ENCODE peak calls at places on chromosomes 16 and 17, in eight cellular contexts. One of them, this sample, is unnamed. For H3K4me1, the result is how much of the 10 kb centered on the place peaks cover.

GRCh38 chr16:10895053-10895946 is 18.3 kb downstream of the CIITA start:
- DNase-seq in left ventricle myocardium inferior: peak
- DNase-seq in A673: peak
- DNase-seq in testis: peak
- DNase-seq in prostate gland: no peak
- DNase-seq in esophagus squamous epithelium: no peak
- DNase-seq in cardiac muscle cell: peak
- DNase-seq in stomach: no peak
- DNase-seq in this sample: peak

GRCh38 chr16:70438325-70438982 is 446 bp downstream of the ST3GAL2 start:
- DNase-seq in left ventricle myocardium inferior: peak
- DNase-seq in A673: no peak
- DNase-seq in testis: no peak
- DNase-seq in prostate gland: no peak
- DNase-seq in esophagus squamous epithelium: no peak
- DNase-seq in cardiac muscle cell: peak
- DNase-seq in stomach: no peak
- DNase-seq in this sample: peak

GRCh38 chr17:560379-560935 is 154.2 kb downstream of the VPS53 start:
- DNase-seq in left ventricle myocardium inferior: no peak
- DNase-seq in A673: no peak
- DNase-seq in testis: no peak
- DNase-seq in prostate gland: no peak
- DNase-seq in esophagus squamous epithelium: no peak
- DNase-seq in cardiac muscle cell: peak
- DNase-seq in stomach: no peak
- DNase-seq in this sample: no peak

GRCh38 chr16:58028541-58029070 is 3.1 kb downstream of the MMP15 start:
- DNase-seq in left ventricle myocardium inferior: peak
- DNase-seq in A673: no peak
- DNase-seq in testis: no peak
- DNase-seq in prostate gland: no peak
- DNase-seq in esophagus squamous epithelium: no peak
- DNase-seq in cardiac muscle cell: no peak
- DNase-seq in stomach: no peak
- DNase-seq in this sample: peak

GRCh38 chr16:22675745-22676540 is 138.0 kb upstream of the HS3ST2 start:
- DNase-seq in left ventricle myocardium inferior: no peak
- DNase-seq in A673: no peak
- DNase-seq in testis: no peak
- DNase-seq in prostate gland: no peak
- DNase-seq in esophagus squamous epithelium: no peak
- DNase-seq in cardiac muscle cell: no peak
- DNase-seq in stomach: no peak
- DNase-seq in this sample: no peak

GRCh38 chr17:1454541-1454940 is 1.5 kb downstream of the CRK start:
- DNase-seq in left ventricle myocardium inferior: no peak
- DNase-seq in A673: no peak
- DNase-seq in testis: no peak
- DNase-seq in prostate gland: no peak
- DNase-seq in esophagus squamous epithelium: no peak
- DNase-seq in cardiac muscle cell: no peak
- DNase-seq in stomach: no peak
- DNase-seq in this sample: no peak

GRCh38 chr16:61862221-61862620 is 174.0 kb downstream of the CDH8 start:
- DNase-seq in left ventricle myocardium inferior: no peak
- DNase-seq in A673: no peak
- DNase-seq in testis: no peak
- DNase-seq in prostate gland: no peak
- DNase-seq in esophagus squamous epithelium: no peak
- DNase-seq in cardiac muscle cell: no peak
- DNase-seq in stomach: no peak
- DNase-seq in this sample: no peak

GRCh38 chr17:65604070-65604469 is 42.6 kb upstream of the AXIN2 start:
- DNase-seq in left ventricle myocardium inferior: no peak
- DNase-seq in A673: peak
- DNase-seq in testis: no peak
- DNase-seq in prostate gland: no peak
- DNase-seq in esophagus squamous epithelium: no peak
- DNase-seq in cardiac muscle cell: no peak
- DNase-seq in stomach: no peak
- DNase-seq in this sample: no peak

GRCh38 chr17:5464717-5465507 is 3.9 kb downstream of the DHX33 start:
- DNase-seq in left ventricle myocardium inferior: no peak
- DNase-seq in A673: no peak
- DNase-seq in testis: no peak
- DNase-seq in prostate gland: no peak
- DNase-seq in esophagus squamous epithelium: no peak
- DNase-seq in cardiac muscle cell: no peak
- DNase-seq in stomach: no peak
- DNase-seq in this sample: no peak

GRCh38 chr16:14321542-14321941 is 250.4 kb downstream of the MRTFB start:
- DNase-seq in left ventricle myocardium inferior: peak
- DNase-seq in A673: no peak
- DNase-seq in testis: peak
- DNase-seq in prostate gland: no peak
- DNase-seq in esophagus squamous epithelium: no peak
- DNase-seq in cardiac muscle cell: no peak
- DNase-seq in stomach: no peak
- DNase-seq in this sample: no peak

GRCh38 chr17:27529230-27529796 is 73.1 kb downstream of the KSR1 start:
- DNase-seq in left ventricle myocardium inferior: no peak
- DNase-seq in A673: peak
- DNase-seq in testis: no peak
- DNase-seq in prostate gland: no peak
- DNase-seq in esophagus squamous epithelium: no peak
- DNase-seq in cardiac muscle cell: peak
- DNase-seq in stomach: no peak
- DNase-seq in this sample: no peak

GRCh38 chr17:61221181-61221580 is 178.5 kb upstream of the TBX2 start:
- DNase-seq in left ventricle myocardium inferior: no peak
- DNase-seq in A673: no peak
- DNase-seq in testis: no peak
- DNase-seq in prostate gland: no peak
- DNase-seq in esophagus squamous epithelium: no peak
- DNase-seq in cardiac muscle cell: no peak
- DNase-seq in stomach: no peak
- DNase-seq in this sample: no peak

GRCh38 chr17:31687505-31688126 is 171.4 kb downstream of the COPRS start:
- DNase-seq in left ventricle myocardium inferior: no peak
- DNase-seq in A673: peak
- DNase-seq in testis: no peak
- DNase-seq in prostate gland: no peak
- DNase-seq in esophagus squamous epithelium: no peak
- DNase-seq in cardiac muscle cell: no peak
- DNase-seq in stomach: no peak
- DNase-seq in this sample: peak

GRCh38 chr16:49311823-49312222 is 30.2 kb upstream of the CBLN1 start:
- DNase-seq in left ventricle myocardium inferior: no peak
- DNase-seq in A673: no peak
- DNase-seq in testis: no peak
- DNase-seq in prostate gland: no peak
- DNase-seq in esophagus squamous epithelium: no peak
- DNase-seq in cardiac muscle cell: no peak
- DNase-seq in stomach: no peak
- DNase-seq in this sample: no peak

GRCh38 chr16:50627419-50627818 is 53.7 kb downstream of the SNX20 start:
- DNase-seq in left ventricle myocardium inferior: peak
- DNase-seq in A673: peak
- DNase-seq in testis: peak
- DNase-seq in prostate gland: peak
- DNase-seq in esophagus squamous epithelium: no peak
- DNase-seq in cardiac muscle cell: peak
- DNase-seq in stomach: peak
- DNase-seq in this sample: peak

GRCh38 chr16:4869147-4869790 is 22.0 kb downstream of the UBN1 start:
- DNase-seq in left ventricle myocardium inferior: no peak
- DNase-seq in A673: no peak
- DNase-seq in testis: no peak
- DNase-seq in prostate gland: peak
- DNase-seq in esophagus squamous epithelium: no peak
- DNase-seq in cardiac muscle cell: no peak
- DNase-seq in stomach: peak
- DNase-seq in this sample: no peak

GRCh38 chr17:80254396-80255241 is 6.0 kb upstream of the RNF213 start:
- DNase-seq in left ventricle myocardium inferior: no peak
- DNase-seq in A673: peak
- DNase-seq in testis: no peak
- DNase-seq in prostate gland: peak
- DNase-seq in esophagus squamous epithelium: no peak
- DNase-seq in cardiac muscle cell: peak
- DNase-seq in stomach: peak
- DNase-seq in this sample: peak

GRCh38 chr17:9235346-9235745 is 214.0 kb downstream of the NTN1 start:
- DNase-seq in left ventricle myocardium inferior: no peak
- DNase-seq in A673: no peak
- DNase-seq in testis: no peak
- DNase-seq in prostate gland: no peak
- DNase-seq in esophagus squamous epithelium: no peak
- DNase-seq in cardiac muscle cell: no peak
- DNase-seq in stomach: no peak
- DNase-seq in this sample: no peak

GRCh38 chr17:49433000-49433694 is 18.5 kb upstream of the PHB1 start:
- DNase-seq in left ventricle myocardium inferior: no peak
- DNase-seq in A673: no peak
- DNase-seq in testis: no peak
- DNase-seq in prostate gland: no peak
- DNase-seq in esophagus squamous epithelium: no peak
- DNase-seq in cardiac muscle cell: no peak
- DNase-seq in stomach: no peak
- DNase-seq in this sample: no peak

GRCh38 chr17:60554377-60554788 is 28.3 kb upstream of the APPBP2 start:
- DNase-seq in left ventricle myocardium inferior: no peak
- DNase-seq in A673: peak
- DNase-seq in testis: peak
- DNase-seq in prostate gland: no peak
- DNase-seq in esophagus squamous epithelium: no peak
- DNase-seq in cardiac muscle cell: peak
- DNase-seq in stomach: peak
- DNase-seq in this sample: no peak

GRCh38 chr16:80938035-80938927 is 68.4 kb downstream of the CMC2 start:
- DNase-seq in left ventricle myocardium inferior: no peak
- DNase-seq in A673: peak
- DNase-seq in testis: peak
- DNase-seq in prostate gland: peak
- DNase-seq in esophagus squamous epithelium: no peak
- DNase-seq in cardiac muscle cell: peak
- DNase-seq in stomach: no peak
- DNase-seq in this sample: no peak

GRCh38 chr16:87145181-87146176 is 171.7 kb downstream of the C16orf95 start:
- DNase-seq in left ventricle myocardium inferior: no peak
- DNase-seq in A673: peak
- DNase-seq in testis: no peak
- DNase-seq in prostate gland: no peak
- DNase-seq in esophagus squamous epithelium: no peak
- DNase-seq in cardiac muscle cell: peak
- DNase-seq in stomach: no peak
- DNase-seq in this sample: no peak
- TF ChIP-seq CTCF in left ventricle myocardium inferior: no peak
- TF ChIP-seq CTCF in A673: no peak
- TF ChIP-seq CTCF in testis: no peak
- TF ChIP-seq CTCF in prostate gland: no peak
- TF ChIP-seq CTCF in esophagus squamous epithelium: no peak
- TF ChIP-seq CTCF in cardiac muscle cell: peak
- TF ChIP-seq CTCF in stomach: no peak
- TF ChIP-seq CTCF in this sample: no peak

GRCh38 chr17:41914358-41914766 is 4.4 kb downstream of the ACLY start:
- DNase-seq in left ventricle myocardium inferior: no peak
- DNase-seq in A673: no peak
- DNase-seq in testis: peak
- DNase-seq in prostate gland: no peak
- DNase-seq in esophagus squamous epithelium: no peak
- DNase-seq in cardiac muscle cell: peak
- DNase-seq in stomach: no peak
- DNase-seq in this sample: no peak
- H3K27ac ChIP-seq in left ventricle myocardium inferior: no peak
- H3K27ac ChIP-seq in A673: no peak
- H3K27ac ChIP-seq in testis: no peak
- H3K27ac ChIP-seq in prostate gland: peak
- H3K27ac ChIP-seq in esophagus squamous epithelium: no peak
- H3K27ac ChIP-seq in cardiac muscle cell: no peak
- H3K27ac ChIP-seq in stomach: no peak
- H3K27ac ChIP-seq in this sample: no peak

DNA sequence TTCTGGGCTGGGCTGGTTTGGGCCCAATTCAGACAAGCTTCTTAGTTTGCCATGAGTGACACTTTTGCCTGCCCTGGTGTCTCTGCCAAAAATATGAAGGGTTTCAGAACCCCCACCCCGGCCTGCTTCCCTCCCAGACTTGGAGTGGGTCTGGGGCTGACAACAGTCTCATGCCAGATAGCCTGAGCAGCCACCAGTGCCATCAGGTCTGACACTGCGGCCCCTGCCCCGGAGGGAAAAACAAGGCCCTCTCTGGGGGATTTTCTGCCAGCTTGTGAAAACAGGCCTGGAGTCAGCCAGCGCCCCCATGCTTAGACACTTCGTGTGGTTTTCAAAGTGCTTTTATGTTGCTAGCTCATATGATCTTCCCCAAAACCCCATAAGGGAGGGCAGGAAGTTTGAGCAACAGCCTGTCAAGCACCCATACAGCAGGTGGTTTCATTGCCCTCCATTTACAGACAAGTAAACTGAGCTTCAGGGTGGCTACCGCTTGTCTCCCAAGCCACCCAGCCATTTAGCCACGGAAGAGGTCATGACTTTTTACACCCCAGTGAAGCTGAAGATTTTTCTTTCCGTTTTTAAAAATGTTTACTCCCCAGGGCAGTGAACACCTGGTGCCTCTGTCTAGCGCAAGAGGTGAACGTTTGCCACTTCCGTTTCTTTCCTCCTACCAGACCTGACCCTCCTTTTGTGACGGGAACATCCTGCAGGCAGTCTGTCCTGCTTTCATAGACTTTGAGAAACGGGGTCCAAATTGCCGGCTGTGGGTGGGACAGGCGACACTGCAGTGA is 300.6 kb downstream of the SEC14L1 start:
- DNase-seq in left ventricle myocardium inferior: no peak
- DNase-seq in A673: no peak
- DNase-seq in testis: no peak
- DNase-seq in prostate gland: no peak
- DNase-seq in esophagus squamous epithelium: no peak
- DNase-seq in cardiac muscle cell: peak
- DNase-seq in stomach: no peak
- DNase-seq in this sample: no peak
- H3K4me1 ChIP-seq in left ventricle myocardium inferior: half or more
- H3K4me1 ChIP-seq in A673: half or more
- H3K4me1 ChIP-seq in testis: half or more
- H3K4me1 ChIP-seq in prostate gland: under half
- H3K4me1 ChIP-seq in esophagus squamous epithelium: half or more
- H3K4me1 ChIP-seq in cardiac muscle cell: under half
- H3K4me1 ChIP-seq in stomach: half or more
- H3K4me1 ChIP-seq in this sample: under half

DNA sequence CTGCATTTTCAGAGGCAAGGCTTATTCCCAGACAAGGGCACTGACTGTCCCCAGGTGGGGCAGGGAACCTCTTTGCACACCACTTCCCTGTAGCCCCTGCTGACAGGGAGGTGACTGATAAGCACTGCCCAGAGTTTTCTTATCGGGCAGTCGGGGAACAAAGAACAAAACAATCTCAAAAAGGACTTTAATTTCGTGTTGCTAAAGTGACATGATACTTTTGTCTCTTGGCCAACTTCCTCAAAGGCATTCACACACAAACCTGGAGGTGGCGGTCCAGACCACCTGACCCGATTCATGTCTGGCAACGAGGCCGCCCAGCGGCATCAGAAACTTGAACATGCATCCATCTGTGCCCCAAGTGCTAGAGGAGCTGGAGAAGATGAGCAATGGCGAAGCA is 28.9 kb downstream of the ZDHHC7 start:
- DNase-seq in left ventricle myocardium inferior: no peak
- DNase-seq in A673: no peak
- DNase-seq in testis: peak
- DNase-seq in prostate gland: peak
- DNase-seq in esophagus squamous epithelium: no peak
- DNase-seq in cardiac muscle cell: no peak
- DNase-seq in stomach: peak
- DNase-seq in this sample: no peak
- TF ChIP-seq CTCF in left ventricle myocardium inferior: peak
- TF ChIP-seq CTCF in A673: no peak
- TF ChIP-seq CTCF in testis: no peak
- TF ChIP-seq CTCF in prostate gland: no peak
- TF ChIP-seq CTCF in esophagus squamous epithelium: no peak
- TF ChIP-seq CTCF in cardiac muscle cell: no peak
- TF ChIP-seq CTCF in stomach: peak
- TF ChIP-seq CTCF in this sample: peak